ENCODE peak calls at places on chromosome 12, in six cellular contexts. One of them, this sample, is unnamed.

GRCh38 chr12:96020314-96021003 is 14.9 kb downstream of the LTA4H start:
- DNase-seq in ovary: no peak
- DNase-seq in HepG2: no peak
- DNase-seq in Peyer's patch: no peak
- DNase-seq in sigmoid colon: no peak
- DNase-seq in tibial nerve: no peak
- DNase-seq in this sample: no peak

GRCh38 chr12:103205906-103206305 is 248.4 kb downstream of the ASCL1 start:
- DNase-seq in HepG2: no peak
- DNase-seq in Peyer's patch: no peak
- DNase-seq in tibial nerve: no peak
- DNase-seq in ovary: no peak
- DNase-seq in sigmoid colon: no peak
- DNase-seq in this sample: no peak

GRCh38 chr12:51011960-51012359 is 14.2 kb downstream of the SLC11A2 start:
- DNase-seq in sigmoid colon: no peak
- DNase-seq in tibial nerve: no peak
- DNase-seq in ovary: no peak
- DNase-seq in HepG2: no peak
- DNase-seq in Peyer's patch: no peak
- DNase-seq in this sample: no peak

GRCh38 chr12:85329913-85330312 is 49.9 kb downstream of the ALX1 start:
- DNase-seq in Peyer's patch: no peak
- DNase-seq in HepG2: no peak
- DNase-seq in tibial nerve: no peak
- DNase-seq in sigmoid colon: no peak
- DNase-seq in ovary: no peak
- DNase-seq in this sample: no peak

GRCh38 chr12:121009744-121010143 is 6.5 kb downstream of the C12orf43 start:
- DNase-seq in HepG2: peak
- DNase-seq in ovary: no peak
- DNase-seq in tibial nerve: no peak
- DNase-seq in sigmoid colon: no peak
- DNase-seq in Peyer's patch: no peak
- DNase-seq in this sample: peak

GRCh38 chr12:21392384-21392783 is 19.7 kb downstream of the IAPP start:
- DNase-seq in tibial nerve: no peak
- DNase-seq in Peyer's patch: no peak
- DNase-seq in sigmoid colon: no peak
- DNase-seq in HepG2: no peak
- DNase-seq in ovary: no peak
- DNase-seq in this sample: no peak

GRCh38 chr12:89280833-89281533 is 71.3 kb downstream of the DUSP6 start:
- DNase-seq in sigmoid colon: no peak
- DNase-seq in tibial nerve: no peak
- DNase-seq in ovary: no peak
- DNase-seq in Peyer's patch: no peak
- DNase-seq in HepG2: no peak
- DNase-seq in this sample: no peak

GRCh38 chr12:132190012-132190755 is 45.9 kb downstream of the NOC4L start:
- DNase-seq in Peyer's patch: peak
- DNase-seq in sigmoid colon: no peak
- DNase-seq in ovary: peak
- DNase-seq in tibial nerve: no peak
- DNase-seq in HepG2: no peak
- DNase-seq in this sample: no peak

DNA sequence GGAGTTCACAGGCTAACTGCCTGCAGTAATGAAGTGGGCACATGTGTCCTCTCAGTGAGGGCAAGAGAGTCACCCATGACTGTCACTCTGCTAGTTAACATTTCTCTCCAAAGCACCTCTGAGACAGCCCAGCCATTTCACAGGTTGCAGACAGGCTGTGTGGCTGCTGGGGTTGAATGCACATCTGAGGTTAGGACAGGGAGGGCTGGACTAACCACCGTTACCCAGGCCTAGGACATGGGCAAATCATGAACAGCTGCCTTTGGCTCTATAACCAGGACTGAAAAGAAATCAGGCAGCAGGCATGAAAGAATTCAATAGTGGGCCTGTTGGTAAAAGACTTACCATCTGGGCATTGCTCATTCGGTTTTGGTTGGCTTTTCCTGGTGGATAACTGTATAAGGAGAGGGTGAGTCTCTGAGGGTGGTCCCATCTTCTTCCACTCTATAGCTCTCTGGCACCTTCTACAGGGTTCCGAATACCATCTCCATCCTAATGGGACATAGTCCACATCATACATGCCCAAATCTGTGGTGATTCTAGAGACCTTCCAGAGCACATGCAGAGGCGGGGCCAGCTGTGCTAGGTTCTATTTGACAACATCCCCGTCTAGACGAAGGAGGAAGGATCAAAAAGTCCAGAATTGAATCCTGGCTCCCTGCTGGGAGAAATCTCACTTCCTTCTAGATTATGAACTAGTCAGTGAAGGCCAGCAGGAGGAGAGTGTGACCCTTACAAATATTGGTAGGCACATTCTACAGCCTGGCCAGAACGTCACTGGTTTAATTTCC is 10.8 kb downstream of the CRACR2A start:
- DNase-seq in HepG2: no peak
- DNase-seq in sigmoid colon: no peak
- DNase-seq in Peyer's patch: no peak
- DNase-seq in ovary: no peak
- DNase-seq in tibial nerve: no peak
- DNase-seq in this sample: no peak
- H3K27ac ChIP-seq in HepG2: no peak
- H3K27ac ChIP-seq in sigmoid colon: no peak
- H3K27ac ChIP-seq in Peyer's patch: peak
- H3K27ac ChIP-seq in ovary: no peak
- H3K27ac ChIP-seq in tibial nerve: no peak
- H3K27ac ChIP-seq in this sample: no peak

GRCh38 chr12:93467351-93468007 is at the start of gene MRPL42:
- DNase-seq in Peyer's patch: peak
- DNase-seq in HepG2: peak
- DNase-seq in tibial nerve: peak
- DNase-seq in sigmoid colon: peak
- DNase-seq in ovary: peak
- DNase-seq in this sample: peak
- TF ChIP-seq POLR2A in Peyer's patch: peak
- TF ChIP-seq POLR2A in HepG2: peak
- TF ChIP-seq POLR2A in tibial nerve: peak
- TF ChIP-seq POLR2A in sigmoid colon: peak
- TF ChIP-seq POLR2A in ovary: peak
- TF ChIP-seq POLR2A in this sample: peak

DNA sequence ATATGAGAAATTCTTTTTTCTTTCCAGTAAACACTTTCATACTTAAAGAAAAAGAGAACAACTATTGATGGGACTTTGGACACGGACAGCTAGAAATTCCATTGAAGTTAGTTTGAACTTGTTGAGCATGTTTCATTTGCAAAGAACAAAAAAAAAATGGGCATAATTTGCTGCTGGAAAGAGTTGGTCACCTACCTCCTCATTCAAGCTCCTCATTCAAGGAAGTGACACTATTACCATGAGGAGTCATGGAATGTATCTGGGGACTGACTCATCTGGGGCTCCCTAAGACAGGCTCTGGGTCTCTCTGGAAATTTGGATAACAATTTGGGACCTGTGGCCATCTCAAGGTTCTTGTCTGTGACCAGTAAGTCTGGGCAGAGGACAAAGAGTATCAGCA is 50.4 kb downstream of the KICS2 start:
- DNase-seq in Peyer's patch: no peak
- DNase-seq in HepG2: peak
- DNase-seq in sigmoid colon: no peak
- DNase-seq in tibial nerve: no peak
- DNase-seq in ovary: no peak
- DNase-seq in this sample: no peak
- H3K27ac ChIP-seq in Peyer's patch: no peak
- H3K27ac ChIP-seq in HepG2: no peak
- H3K27ac ChIP-seq in sigmoid colon: no peak
- H3K27ac ChIP-seq in tibial nerve: no peak
- H3K27ac ChIP-seq in ovary: no peak
- H3K27ac ChIP-seq in this sample: no peak

GRCh38 chr12:53076461-53076860 is 2.7 kb downstream of the SPRYD3 start:
- DNase-seq in ovary: no peak
- DNase-seq in sigmoid colon: peak
- DNase-seq in Peyer's patch: peak
- DNase-seq in HepG2: no peak
- DNase-seq in tibial nerve: no peak
- DNase-seq in this sample: no peak

GRCh38 chr12:53082637-53083036 is 3.4 kb upstream of the SPRYD3 start:
- DNase-seq in sigmoid colon: no peak
- DNase-seq in ovary: no peak
- DNase-seq in HepG2: no peak
- DNase-seq in Peyer's patch: no peak
- DNase-seq in tibial nerve: no peak
- DNase-seq in this sample: no peak

GRCh38 chr12:53077030-53077429 is 2.2 kb downstream of the SPRYD3 start:
- DNase-seq in HepG2: no peak
- DNase-seq in ovary: no peak
- DNase-seq in sigmoid colon: peak
- DNase-seq in tibial nerve: no peak
- DNase-seq in Peyer's patch: peak
- DNase-seq in this sample: peak

GRCh38 chr12:53078425-53079225 is 565 bp downstream of the SPRYD3 start:
- DNase-seq in ovary: no peak
- DNase-seq in HepG2: no peak
- DNase-seq in tibial nerve: no peak
- DNase-seq in Peyer's patch: no peak
- DNase-seq in sigmoid colon: peak
- DNase-seq in this sample: peak

DNA sequence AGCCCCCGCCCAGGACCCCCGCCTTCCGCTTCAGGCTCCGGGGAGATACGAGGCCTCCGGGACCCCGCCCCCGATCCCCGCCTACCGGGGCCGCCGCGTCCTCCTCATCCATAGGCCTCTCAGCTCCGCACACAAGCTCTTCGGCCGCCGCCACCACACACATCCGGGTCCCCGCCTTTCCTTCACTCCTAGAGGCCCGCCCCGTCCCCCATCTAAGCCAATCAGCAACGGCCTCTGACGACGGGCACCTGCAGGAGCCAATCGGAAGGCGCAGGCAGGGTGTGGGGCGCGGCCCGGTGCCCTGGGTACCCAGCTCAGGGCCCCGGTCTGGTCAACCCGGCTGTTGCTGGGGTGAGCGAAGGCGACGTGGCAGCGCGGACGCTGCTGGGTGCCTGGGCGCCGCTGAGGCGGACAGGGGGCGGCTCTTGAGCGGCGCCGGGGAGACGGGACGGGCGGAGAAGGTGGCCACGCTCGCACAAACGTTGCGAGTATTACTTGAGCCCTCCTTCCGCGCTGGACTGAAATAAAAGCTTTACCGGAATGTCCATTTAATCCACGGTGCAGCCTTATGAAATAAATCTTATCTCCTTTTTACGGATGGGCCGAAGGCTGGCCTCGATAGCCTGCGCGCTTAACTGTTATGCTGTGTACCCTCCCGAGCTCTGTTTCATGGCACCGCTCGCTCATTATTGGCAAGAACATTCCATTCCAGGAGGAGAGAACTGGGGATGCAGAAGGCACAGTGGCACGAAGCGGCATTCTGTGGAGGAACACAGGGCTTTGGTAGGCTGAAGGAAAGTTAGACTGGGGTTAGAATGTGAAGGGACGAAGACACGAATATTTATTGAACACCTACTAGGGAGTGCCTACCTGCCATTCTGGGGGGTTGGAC is at the start of gene SPRYD3:
- DNase-seq in ovary: peak
- DNase-seq in Peyer's patch: peak
- DNase-seq in tibial nerve: peak
- DNase-seq in HepG2: peak
- DNase-seq in sigmoid colon: peak
- DNase-seq in this sample: peak
- TF ChIP-seq POLR2A in ovary: peak
- TF ChIP-seq POLR2A in Peyer's patch: peak
- TF ChIP-seq POLR2A in tibial nerve: peak
- TF ChIP-seq POLR2A in HepG2: peak
- TF ChIP-seq POLR2A in sigmoid colon: peak
- TF ChIP-seq POLR2A in this sample: peak

DNA sequence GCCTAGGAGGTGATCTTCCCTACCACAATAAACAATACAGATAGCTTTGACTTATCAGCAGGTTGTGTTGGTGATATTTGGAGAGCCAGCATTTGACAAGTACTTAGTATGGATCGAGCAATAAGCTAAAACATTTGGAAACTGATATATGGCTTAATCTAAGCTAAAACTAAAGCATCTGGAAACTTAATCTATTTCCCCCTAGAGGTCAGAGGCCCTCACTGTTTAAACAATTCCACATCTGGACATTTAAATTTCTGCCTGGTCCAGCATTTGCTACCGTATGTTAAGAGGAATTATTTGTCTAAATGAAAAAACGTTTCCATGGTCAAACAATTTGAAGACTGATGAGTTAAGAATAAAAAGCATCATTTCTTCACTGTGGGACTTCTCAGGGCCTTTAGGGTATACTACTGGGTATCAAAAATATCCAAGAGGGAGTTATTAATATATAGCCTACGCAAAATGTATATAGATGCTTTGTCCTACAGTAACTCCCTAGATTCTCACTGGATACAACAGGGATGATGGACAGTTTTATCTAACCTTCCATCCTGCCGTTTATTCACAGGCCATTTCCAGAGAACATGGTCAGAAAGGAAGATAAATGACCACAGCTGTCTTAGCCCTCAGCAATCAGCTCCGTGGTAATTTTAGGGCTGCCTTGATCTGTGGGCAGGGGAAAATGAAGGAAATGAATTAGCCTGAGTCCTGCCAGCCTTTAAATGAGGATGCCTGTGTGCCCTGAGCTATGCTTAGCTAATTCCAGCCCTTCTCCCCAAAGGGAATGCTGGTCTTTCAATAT is 135.4 kb upstream of the NUDT4 start:
- DNase-seq in ovary: no peak
- DNase-seq in Peyer's patch: no peak
- DNase-seq in HepG2: no peak
- DNase-seq in tibial nerve: no peak
- DNase-seq in sigmoid colon: no peak
- DNase-seq in this sample: no peak
- H3K27ac ChIP-seq in ovary: no peak
- H3K27ac ChIP-seq in Peyer's patch: peak
- H3K27ac ChIP-seq in HepG2: no peak
- H3K27ac ChIP-seq in tibial nerve: no peak
- H3K27ac ChIP-seq in sigmoid colon: no peak
- H3K27ac ChIP-seq in this sample: no peak

This sample was measured in body of pancreas.